ENCODE peak calls at places on chromosomes 11 and 22, in seven cellular contexts. W is adipocyte; L is Panc1; T is CD4-positive, alpha-beta memory T cell; H is left ventricle myocardium inferior; S is CD8-positive, alpha-beta T cell; Z is pancreas. V is an unnamed sample. For H3K9me3, the result is how much of the 10 kb centered on the place peaks cover.

GRCh38 chr22:39496131-39496838 is 5.8 kb upstream of the MIEF1 start:
- DNase-seq in W (peak), L (no peak), T (peak), H (peak), S (peak), Z (peak), V (no peak)

GRCh38 chr11:1070594-1071462 is 3.8 kb upstream of the MUC2 start:
- DNase-seq in W (no peak), L (no peak), T (no peak), H (no peak), S (no peak), Z (no peak), V (no peak)

GRCh38 chr11:111336062-111336461 is 37.7 kb downstream of the POU2AF3 start:
- DNase-seq in W (no peak), L (no peak), T (no peak), H (no peak), S (no peak), Z (no peak), V (no peak)

GRCh38 chr11:11028017-11028692 is 170.3 kb upstream of the ZBED5 start:
- DNase-seq in W (peak), L (no peak), T (peak), H (peak), S (peak), Z (peak), V (peak)

GRCh38 chr11:77107950-77108349 is 5.3 kb downstream of the OMP start:
- DNase-seq in W (peak), L (peak), T (no peak), H (no peak), S (no peak), Z (peak), V (no peak)

GRCh38 chr11:83568474-83568873 is 282.3 kb upstream of the CCDC90B start:
- DNase-seq in W (no peak), L (no peak), T (no peak), H (no peak), S (no peak), Z (no peak), V (no peak)

GRCh38 chr11:44380820-44381219 is 70.9 kb upstream of the ALX4 start:
- DNase-seq in W (no peak), L (no peak), T (no peak), H (no peak), S (no peak), Z (no peak), V (no peak)

GRCh38 chr11:36763187-36763586 is 165.2 kb upstream of the RAG2 start:
- DNase-seq in W (no peak), L (no peak), T (no peak), H (no peak), S (no peak), Z (no peak), V (no peak)

GRCh38 chr11:5605849-5606248 is 9.4 kb downstream of the TRIM6 start:
- DNase-seq in W (peak), L (no peak), T (no peak), H (no peak), S (no peak), Z (no peak), V (peak)

GRCh38 chr11:114213622-114214021 is 82.6 kb upstream of the NNMT start:
- DNase-seq in W (no peak), L (no peak), T (no peak), H (no peak), S (no peak), Z (no peak), V (no peak)

GRCh38 chr11:6127881-6128280 is 20.4 kb downstream of the OR56B4 start:
- DNase-seq in W (no peak), L (no peak), T (no peak), H (no peak), S (no peak), Z (no peak), V (no peak)

GRCh38 chr22:39176067-39176621 is 23.7 kb upstream of the CBX7 start:
- DNase-seq in W (peak), L (no peak), T (no peak), H (peak), S (no peak), Z (peak), V (no peak)

GRCh38 chr11:7573558-7574296 is 59.9 kb downstream of the PPFIBP2 start:
- DNase-seq in W (no peak), L (no peak), T (no peak), H (no peak), S (no peak), Z (no peak), V (no peak)

GRCh38 chr11:55501014-55501413 is 53.3 kb upstream of the OR4C15 start:
- DNase-seq in W (no peak), L (no peak), T (no peak), H (no peak), S (no peak), Z (no peak), V (no peak)
- H3K9me3 ChIP-seq in W (under half), L (under half), T (under half), H (under half), S (under half), Z (under half), V (under half)

GRCh38 chr22:48672387-48672786 is 1155.3 kb downstream of the BRD1 start:
- DNase-seq in W (no peak), L (no peak), T (no peak), H (no peak), S (no peak), Z (no peak), V (no peak)
- H3K9me3 ChIP-seq in W (under half), L (under half), T (under half), H (under half), S (under half), Z (under half), V (under half)

DNA sequence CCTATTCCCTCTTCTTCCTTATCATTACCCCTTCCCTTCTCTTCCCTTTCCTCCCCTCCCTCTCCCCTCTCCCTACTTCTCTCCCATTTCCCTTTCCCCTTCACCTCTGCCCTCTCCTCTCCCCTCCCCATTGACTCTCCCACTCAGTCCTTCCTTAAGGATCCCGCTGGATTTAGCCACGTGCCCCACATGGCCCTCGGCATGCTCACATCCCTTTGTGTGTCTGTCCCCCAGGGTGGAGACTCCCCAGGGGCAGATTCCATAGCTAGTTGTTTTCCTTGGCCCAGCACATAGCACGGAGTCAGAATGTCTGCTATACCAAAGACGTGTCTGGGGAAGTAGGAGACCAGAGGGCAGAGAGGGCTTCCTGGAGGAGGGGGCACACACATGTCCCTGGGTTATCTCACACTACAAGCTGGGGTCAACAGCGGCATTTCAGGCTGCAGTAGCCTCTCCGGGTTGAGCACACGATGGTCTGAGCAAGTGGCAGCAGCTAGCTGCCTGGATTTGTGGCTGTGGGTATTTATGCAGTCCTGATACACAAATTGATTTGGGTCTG is 487.0 kb downstream of the TBC1D22A start:
- DNase-seq in W (no peak), L (no peak), T (no peak), H (no peak), S (no peak), Z (no peak), V (no peak)
- H3K9me3 ChIP-seq in W (under half), L (under half), T (under half), H (under half), S (under half), Z (under half), V (under half)

GRCh38 chr11:2643746-2644145 is 56.0 kb downstream of the KCNQ1OT1 start:
- DNase-seq in W (no peak), L (no peak), T (no peak), H (no peak), S (no peak), Z (no peak), V (no peak)
- H3K9me3 ChIP-seq in W (half or more), L (under half), T (under half), H (half or more), S (under half), Z (under half), V (under half)